ENCODE peak calls at places on chromosomes 7 and 10, in nine cellular contexts. T is mesendoderm; A is stimulated activated CD8-positive, alpha-beta memory T cell treated with anti-CD3 and anti-CD28 coated beads, Interleukin-12 subunit alpha, Interleukin-12 subunit beta, amount 100 ng/mL, for 1 hour; I is stimulated activated naive CD8-positive, alpha-beta T cell treated with anti-CD3 and anti-CD28 coated beads, Interleukin-15, Interleukin-2, amounts not matched to agents 100 U/mL and 50 U/mL, for 24 hours; P is brain pericyte; B is BJ; F is kidney glomerular epithelial cell; Q is NCI-H774; N is cerebellar cortex. W is an unnamed sample.

GRCh38 chr7:101370836-101371235 is 8.2 kb downstream of the COL26A1 start:
- DNase-seq in P (no peak), N (no peak), T (no peak), Q (no peak), I (no peak), B (no peak), F (no peak), A (no peak), W (no peak)

GRCh38 chr7:158868754-158869410 is 12.5 kb downstream of the DYNC2I1 start:
- DNase-seq in A (no peak), Q (no peak), B (no peak), P (no peak), F (no peak), I (no peak), N (no peak), T (no peak), W (no peak)

GRCh38 chr7:4074407-4074806 is 607.7 kb upstream of the FOXK1 start:
- DNase-seq in I (no peak), B (no peak), N (no peak), T (no peak), P (no peak), F (no peak), A (no peak), Q (no peak), W (no peak)

GRCh38 chr10:16519908-16520861 is 1.5 kb downstream of the C1QL3 start:
- DNase-seq in B (no peak), P (no peak), I (peak; percentile 17), N (no peak), A (no peak), T (peak; percentile 26), Q (no peak), F (no peak), W (no peak)

GRCh38 chr7:93147358-93147757 is 827 bp downstream of the SAMD9L start:
- DNase-seq in B (no peak), F (peak; percentile 23), I (peak; percentile 39), N (no peak), A (peak; percentile 12), T (no peak), Q (no peak), P (no peak), W (no peak)

GRCh38 chr10:7998831-7999230 is 55.7 kb upstream of the GATA3 start:
- DNase-seq in N (no peak), Q (no peak), I (no peak), P (no peak), T (no peak), F (no peak), B (no peak), A (no peak), W (no peak)

GRCh38 chr7:153682628-153683027 is 369.6 kb upstream of the DPP6 start:
- DNase-seq in A (no peak), T (peak; percentile 62), Q (peak; percentile 17), P (no peak), F (no peak), B (no peak), N (no peak), I (no peak), W (no peak)

GRCh38 chr10:121886997-121887622 is 40.7 kb downstream of the ATE1 start:
- DNase-seq in F (peak; percentile 56), Q (no peak), P (peak; percentile 36), N (peak; percentile 73), B (no peak), I (peak; percentile 53), T (peak; percentile 80), A (peak; percentile 9), W (peak; percentile 16)

GRCh38 chr10:72691470-72692056 is 380 bp upstream of the MCU start:
- DNase-seq in Q (peak; percentile 93), P (peak; percentile 75), B (no peak), I (no peak), T (peak; percentile 98), A (no peak), N (peak; percentile 99), F (no peak), W (no peak)

GRCh38 chr10:34758447-34758996 is 56.6 kb downstream of the PARD3 start:
- DNase-seq in N (no peak), I (no peak), B (peak; percentile 51), Q (no peak), F (peak; percentile 93), A (no peak), T (peak; percentile 61), P (no peak), W (no peak)

GRCh38 chr7:2312272-2312929 is 1.8 kb downstream of the SNX8 start:
- DNase-seq in N (no peak), I (peak; percentile 20), P (no peak), T (no peak), Q (no peak), F (no peak), B (no peak), A (no peak), W (no peak)

GRCh38 chr10:50807851-50808776 is 68.4 kb downstream of the ASAH2B start:
- DNase-seq in B (peak; percentile 9), T (peak; percentile 33), A (no peak), N (peak; percentile 29), P (no peak), Q (no peak), I (no peak), F (no peak), W (no peak)

GRCh38 chr7:23443974-23444373 is 26.3 kb downstream of the IGF2BP3 start:
- DNase-seq in A (no peak), F (no peak), N (no peak), T (no peak), P (no peak), Q (no peak), B (no peak), I (no peak), W (no peak)

GRCh38 chr7:28903779-28904538 is 54.2 kb downstream of the TRIL start:
- DNase-seq in N (no peak), T (no peak), A (no peak), Q (peak; percentile 40), B (no peak), F (no peak), I (no peak), P (no peak), W (no peak)

GRCh38 chr7:101124376-101125056 is 2.4 kb upstream of the SERPINE1 start:
- DNase-seq in B (peak; percentile 89), T (peak; percentile 83), F (peak; percentile 81), N (no peak), P (peak; percentile 75), I (no peak), Q (peak; percentile 13), A (no peak), W (no peak)

GRCh38 chr7:43108255-43109011 is 4.0 kb upstream of the HECW1 start:
- DNase-seq in T (peak; percentile 87), B (no peak), N (peak; percentile 77), F (peak; percentile 35), A (peak; percentile 2), P (no peak), Q (peak; percentile 32), I (peak; percentile 70), W (no peak)

GRCh38 chr10:49642311-49642710 is 28.5 kb downstream of the CHAT start:
- DNase-seq in B (no peak), Q (no peak), T (no peak), F (no peak), I (no peak), A (no peak), N (no peak), P (no peak), W (no peak)

GRCh38 chr10:96470108-96470743 is 43.5 kb downstream of the TLL2 start:
- DNase-seq in T (peak; percentile 80), Q (no peak), A (peak; percentile 5), N (peak; percentile 37), F (peak; percentile 38), I (peak; percentile 30), P (no peak), B (no peak), W (no peak)

GRCh38 chr7:33459340-33459751 is 330.0 kb downstream of the BBS9 start:
- DNase-seq in F (peak; percentile 9), A (no peak), P (no peak), I (no peak), Q (no peak), T (peak; percentile 90), B (peak; percentile 14), N (peak; percentile 33), W (no peak)

GRCh38 chr7:116999316-116999715 is 46.0 kb downstream of the ST7 start:
- DNase-seq in B (no peak), A (no peak), F (no peak), T (no peak), N (no peak), I (no peak), P (peak; percentile 20), Q (no peak), W (no peak)

GRCh38 chr7:141358376-141358775 is 192.8 kb upstream of the AGK start:
- DNase-seq in Q (no peak), N (no peak), F (no peak), P (no peak), I (no peak), A (no peak), B (no peak), T (no peak), W (no peak)

GRCh38 chr7:1264345-1265280 is 31.9 kb downstream of the UNCX start:
- DNase-seq in Q (no peak), A (no peak), I (no peak), B (no peak), T (no peak), P (no peak), F (no peak), N (no peak), W (no peak)

GRCh38 chr7:127817466-127817865 is 165.5 kb downstream of the SND1 start:
- DNase-seq in I (no peak), B (no peak), T (no peak), N (no peak), F (no peak), Q (no peak), P (no peak), A (no peak), W (no peak)

GRCh38 chr7:85102813-85103350 is 84.0 kb downstream of the SEMA3D start:
- DNase-seq in F (no peak), Q (no peak), I (no peak), B (peak; percentile 33), T (no peak), N (no peak), P (peak; percentile 47), A (no peak), W (no peak)

GRCh38 chr7:85821926-85822325 is 635.1 kb upstream of the SEMA3D start:
- DNase-seq in A (no peak), I (no peak), B (no peak), T (no peak), N (no peak), F (no peak), P (no peak), Q (no peak), W (no peak)